ENCODE peak calls at places on chromosomes 11 and 22, in eight cellular contexts. S is PC-3; U is neural progenitor cell; Z is effector memory CD4-positive, alpha-beta T cell; R is psoas muscle; G is CD4-positive, CD25-positive, alpha-beta regulatory T cell; K is adrenal gland; D is A549. W is an unnamed sample.

GRCh38 chr22:28441720-28442263 is 237.8 kb downstream of the TTC28 start:
- DNase-seq in R (no peak), D (no peak), U (peak; percentile 5), Z (no peak), S (no peak), K (no peak), G (no peak), W (no peak)

GRCh38 chr11:1262172-1263006 is 39.5 kb downstream of the MUC5B start:
- DNase-seq in R (peak; percentile 95), Z (peak; percentile 84), K (peak; percentile 97), S (peak; percentile 83), U (peak; percentile 91), G (peak; percentile 90), D (peak; percentile 67), W (peak; percentile 94)

GRCh38 chr11:61007383-61007970 is 36.0 kb downstream of the CD6 start:
- DNase-seq in R (no peak), G (no peak), K (no peak), D (no peak), Z (no peak), U (peak; percentile 61), S (no peak), W (no peak)

GRCh38 chr11:61270354-61271070 is 24.6 kb downstream of the VWCE start:
- DNase-seq in Z (no peak), S (peak; percentile 33), R (no peak), D (no peak), U (no peak), K (no peak), G (no peak), W (no peak)

GRCh38 chr11:76856571-76856970 is 4.1 kb upstream of the ACER3 start:
- DNase-seq in D (no peak), Z (no peak), R (no peak), G (no peak), K (no peak), U (no peak), S (no peak), W (no peak)

GRCh38 chr11:30422828-30423648 is 100.1 kb downstream of the ARL14EP start:
- DNase-seq in G (no peak), U (no peak), D (no peak), Z (no peak), K (no peak), R (no peak), S (no peak), W (no peak)

GRCh38 chr11:86743223-86744118 is 56.9 kb upstream of the PRSS23 start:
- DNase-seq in S (peak; percentile 95), Z (no peak), U (no peak), G (no peak), R (peak; percentile 54), D (peak; percentile 78), K (peak; percentile 91), W (peak; percentile 92)

GRCh38 chr11:108635106-108635505 is 29.8 kb upstream of the DDX10 start:
- DNase-seq in K (no peak), R (no peak), D (no peak), G (no peak), U (no peak), Z (no peak), S (peak; percentile 86), W (no peak)

GRCh38 chr11:131866535-131867400 is 496.4 kb downstream of the NTM start:
- DNase-seq in D (no peak), S (no peak), R (no peak), Z (no peak), G (no peak), K (no peak), U (peak; percentile 61), W (no peak)

GRCh38 chr11:47786373-47786772 is 19.2 kb upstream of the FNBP4 start:
- DNase-seq in D (no peak), R (peak; percentile 77), K (peak; percentile 65), U (no peak), G (no peak), S (no peak), Z (no peak), W (no peak)

GRCh38 chr22:20244744-20245576 is 23.2 kb downstream of the RTN4R start:
- DNase-seq in D (no peak), U (peak; percentile 56), Z (peak; percentile 6), S (no peak), K (no peak), R (no peak), G (peak; percentile 54), W (no peak)
- H3K4me3 ChIP-seq in D (no peak overlapping the region), U (no peak overlapping the region), Z (peak overlapping the region; percentile 35), S (no peak overlapping the region), K (no peak overlapping the region), R (no peak overlapping the region), G (no peak overlapping the region), W (no peak overlapping the region)

DNA sequence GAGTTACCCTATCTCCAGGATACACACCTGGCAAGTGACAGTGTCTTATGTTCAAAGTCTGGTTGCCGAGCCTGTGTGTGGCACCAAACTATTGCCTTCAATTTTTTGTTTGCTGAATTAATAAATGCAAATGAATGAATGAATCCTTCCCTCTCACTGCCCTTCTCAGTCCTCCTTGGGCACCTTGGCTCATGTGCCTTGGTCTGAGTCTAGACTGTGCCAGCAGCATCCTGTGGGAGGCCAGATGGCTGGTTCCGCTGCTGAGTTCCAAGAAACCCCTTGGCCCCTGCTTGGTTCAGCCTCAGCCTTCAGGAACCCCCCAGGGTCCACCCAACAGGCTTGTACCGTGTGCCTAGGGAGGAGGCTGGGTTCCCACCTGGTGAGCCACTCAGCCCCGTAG is 31.0 kb downstream of the TOB2 start:
- DNase-seq in Z (no peak), U (no peak), K (no peak), G (no peak), R (no peak), D (no peak), S (no peak), W (no peak)
- H3K4me1 ChIP-seq in Z (peaks cover 32% of the 10 kb centered on the region), U (peaks cover 17% of the 10 kb centered on the region), K (peaks cover 62% of the 10 kb centered on the region), G (peaks cover 33% of the 10 kb centered on the region), R (peaks cover 60% of the 10 kb centered on the region), D (peaks cover 30% of the 10 kb centered on the region), S (peaks cover 13% of the 10 kb centered on the region), W (peaks cover 56% of the 10 kb centered on the region)

GRCh38 chr22:24181996-24182560 is 791 bp downstream of the SUSD2 start:
- DNase-seq in R (peak; percentile 43), G (no peak), Z (no peak), U (no peak), S (no peak), K (no peak), D (no peak), W (no peak)

GRCh38 chr22:24179478-24180210 is 1.6 kb upstream of the SUSD2 start:
- DNase-seq in S (no peak), U (no peak), R (no peak), D (no peak), G (no peak), Z (no peak), K (no peak), W (no peak)

GRCh38 chr22:24183321-24184031 is 2.2 kb downstream of the SUSD2 start:
- DNase-seq in R (peak; percentile 41), S (no peak), K (no peak), U (no peak), G (no peak), Z (no peak), D (no peak), W (no peak)

GRCh38 chr22:24180316-24181087 is 785 bp upstream of the SUSD2 start:
- DNase-seq in R (peak; percentile 53), G (no peak), D (no peak), U (no peak), S (no peak), Z (no peak), K (no peak), W (no peak)

DNA sequence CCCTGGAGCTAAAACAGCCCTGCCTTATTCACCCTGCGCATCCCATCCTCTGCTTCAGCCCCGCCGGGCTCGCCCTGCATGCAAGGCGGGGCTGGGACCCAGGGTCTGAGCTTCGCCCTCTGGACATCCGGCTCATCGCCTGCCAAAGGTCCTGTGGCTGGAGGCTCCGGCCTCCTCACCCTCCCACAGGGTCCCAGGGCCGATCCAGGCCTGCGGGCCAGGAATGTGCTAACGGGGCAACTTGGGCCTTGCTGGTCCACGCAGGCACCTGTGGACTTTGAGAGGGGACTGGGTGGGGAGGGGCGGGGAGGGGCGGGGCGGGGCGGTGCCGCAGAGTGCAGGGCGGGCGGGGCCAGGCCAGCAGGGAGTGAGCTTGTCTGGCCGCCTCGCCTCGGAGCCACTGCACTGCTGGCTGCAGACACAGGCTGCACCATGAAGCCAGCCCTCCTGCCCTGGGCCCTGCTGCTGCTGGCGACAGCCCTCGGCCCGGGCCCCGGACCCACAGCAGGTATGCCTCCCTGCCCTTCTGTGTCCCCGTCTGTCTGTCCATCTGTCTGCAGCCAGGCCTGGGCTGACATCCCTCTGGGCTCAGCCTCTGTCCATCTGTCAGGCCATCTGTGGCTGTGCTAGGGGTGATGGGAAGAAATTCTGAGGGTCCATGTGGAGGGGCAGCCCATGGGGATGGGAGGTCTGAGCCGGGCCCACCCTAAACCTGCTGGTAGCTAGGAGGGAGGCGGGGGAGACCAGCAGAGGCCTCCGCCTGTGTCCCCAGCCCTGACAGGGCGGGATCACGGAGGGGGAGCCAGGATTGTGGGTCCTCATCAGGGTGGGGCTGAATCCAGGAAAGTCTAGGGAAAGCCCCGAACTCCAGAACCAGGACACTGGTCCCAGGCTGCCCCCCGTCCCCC is at the start of gene SUSD2:
- DNase-seq in S (no peak), D (no peak), Z (no peak), U (peak; percentile 59), G (no peak), K (no peak), R (peak; percentile 62), W (no peak)
- H3K4me3 ChIP-seq in S (no peak within 1 kb of the TSS), D (peak within 1 kb of the TSS; percentile 33), Z (no peak within 1 kb of the TSS), U (no peak within 1 kb of the TSS), G (no peak within 1 kb of the TSS), K (no peak within 1 kb of the TSS), R (peak within 1 kb of the TSS; percentile 30), W (peak within 1 kb of the TSS; percentile 28)

GRCh38 chr11:31825453-31826391 is 14.6 kb upstream of the PAX6 start:
- DNase-seq in R (no peak), S (no peak), U (peak; percentile 56), G (no peak), K (no peak), Z (no peak), D (no peak), W (no peak)
- H3K4me1 ChIP-seq in R (no peaks in the 10 kb centered on the region), S (no peaks in the 10 kb centered on the region), U (peaks cover 75% of the 10 kb centered on the region), G (peaks cover 12% of the 10 kb centered on the region), K (no peaks in the 10 kb centered on the region), Z (no peaks in the 10 kb centered on the region), D (no peaks in the 10 kb centered on the region), W (peaks cover 6% of the 10 kb centered on the region)

GRCh38 chr11:65822760-65823528 is 10.8 kb upstream of the SNX32 start:
- DNase-seq in U (no peak), S (no peak), Z (no peak), D (no peak), G (no peak), K (no peak), R (no peak), W (no peak)
- H3K4me3 ChIP-seq in U (no peak overlapping the region), S (no peak overlapping the region), Z (no peak overlapping the region), D (no peak overlapping the region), G (no peak overlapping the region), K (no peak overlapping the region), R (no peak overlapping the region), W (no peak overlapping the region)

GRCh38 chr11:35330156-35330889 is 89.0 kb downstream of the SLC1A2 start:
- DNase-seq in S (no peak), U (no peak), D (no peak), G (no peak), Z (no peak), K (no peak), R (no peak), W (no peak)
- H3K4me1 ChIP-seq in S (no peaks in the 10 kb centered on the region), U (no peaks in the 10 kb centered on the region), D (no peaks in the 10 kb centered on the region), G (peaks cover 31% of the 10 kb centered on the region), Z (peaks cover 31% of the 10 kb centered on the region), K (no peaks in the 10 kb centered on the region), R (no peaks in the 10 kb centered on the region), W (no peaks in the 10 kb centered on the region)

W was measured in ascending aorta.